ENCODE peak calls at places on chromosomes 13 and 19, in ten cellular contexts. N is fibroblast of lung, K is AG04450, Y is AG04449, R is left ventricle myocardium inferior, G is PC-9, X is heart right ventricle, U is cardiac fibroblast, T is tibial artery, I is heart left ventricle. F is an unnamed sample.

GRCh38 chr19:33159893-33160292 is 28.0 kb downstream of the WDR88 start:
- DNase-seq in N (no peak), K (no peak), Y (no peak), R (no peak), G (no peak), X (no peak), U (no peak), T (no peak), I (no peak), F (no peak)

GRCh38 chr13:93004919-93005318 is 221.7 kb upstream of the GPC6 start:
- DNase-seq in N (no peak), K (no peak), Y (no peak), R (no peak), G (no peak), X (no peak), U (peak), T (no peak), I (no peak), F (peak)

GRCh38 chr19:47389150-47389556 is 30.2 kb downstream of the MEIS3 start:
- DNase-seq in N (no peak), K (no peak), Y (no peak), R (no peak), G (peak), X (no peak), U (no peak), T (no peak), I (no peak), F (no peak)

GRCh38 chr13:56720841-56721240 is 419.9 kb upstream of the PRR20A start:
- DNase-seq in N (no peak), K (no peak), Y (no peak), R (no peak), G (no peak), X (no peak), U (no peak), T (no peak), I (no peak), F (no peak)

GRCh38 chr19:9937001-9937411 is 691 bp upstream of the OLFM2 start:
- DNase-seq in N (no peak), K (no peak), Y (no peak), R (no peak), G (no peak), X (no peak), U (no peak), T (no peak), I (no peak), F (no peak)

GRCh38 chr19:14368011-14368513 is 13.2 kb upstream of the ADGRE5 start:
- DNase-seq in N (no peak), K (no peak), Y (no peak), R (no peak), G (no peak), X (no peak), U (no peak), T (no peak), I (no peak), F (peak)

GRCh38 chr19:48793271-48793670 is 17.6 kb downstream of the BCAT2 start:
- DNase-seq in N (no peak), K (no peak), Y (no peak), R (no peak), G (no peak), X (no peak), U (no peak), T (no peak), I (no peak), F (no peak)

GRCh38 chr19:13604902-13605586 is 98.8 kb upstream of the CACNA1A start:
- DNase-seq in N (no peak), K (no peak), Y (no peak), R (no peak), G (no peak), X (no peak), U (no peak), T (no peak), I (no peak), F (no peak)

GRCh38 chr13:43141685-43142084 is 118.3 kb downstream of the DNAJC15 start:
- DNase-seq in N (no peak), K (no peak), Y (no peak), R (no peak), G (no peak), X (no peak), U (no peak), T (no peak), I (no peak), F (no peak)

GRCh38 chr19:15860522-15860921 is 37.4 kb downstream of the CYP4F2 start:
- DNase-seq in N (no peak), K (no peak), Y (no peak), R (no peak), G (no peak), X (no peak), U (no peak), T (no peak), I (no peak), F (no peak)

GRCh38 chr19:14480695-14481069 is 5.5 kb upstream of the PTGER1 start:
- DNase-seq in N (peak), K (peak), Y (no peak), R (no peak), G (no peak), X (no peak), U (no peak), T (no peak), I (no peak), F (no peak)

GRCh38 chr13:87810391-87810801 is 139.2 kb downstream of the SLITRK5 start:
- DNase-seq in N (no peak), K (no peak), Y (no peak), R (no peak), G (peak), X (no peak), U (no peak), T (no peak), I (no peak), F (no peak)

GRCh38 chr13:110173247-110173818 is 133.6 kb downstream of the COL4A1 start:
- DNase-seq in N (no peak), K (no peak), Y (no peak), R (no peak), G (peak), X (no peak), U (peak), T (no peak), I (no peak), F (no peak)

GRCh38 chr19:38155453-38155852 is 68.6 kb downstream of the DPF1 start:
- DNase-seq in N (peak), K (no peak), Y (no peak), R (no peak), G (no peak), X (no peak), U (peak), T (no peak), I (no peak), F (peak)

GRCh38 chr13:93375491-93375890 is 148.9 kb downstream of the GPC6 start:
- DNase-seq in N (no peak), K (no peak), Y (no peak), R (no peak), G (no peak), X (no peak), U (no peak), T (no peak), I (no peak), F (no peak)

GRCh38 chr13:37326319-37326718 is 220.9 kb upstream of the CSNK1A1L start:
- DNase-seq in N (peak), K (no peak), Y (no peak), R (no peak), G (no peak), X (no peak), U (peak), T (no peak), I (no peak), F (peak)

GRCh38 chr19:17092696-17093095 is 17.1 kb downstream of the MYO9B start:
- DNase-seq in N (no peak), K (no peak), Y (no peak), R (no peak), G (peak), X (no peak), U (no peak), T (no peak), I (no peak), F (no peak)

GRCh38 chr13:25394661-25395060 is 22.9 kb downstream of the ATP8A2 start:
- DNase-seq in N (no peak), K (no peak), Y (no peak), R (no peak), G (no peak), X (no peak), U (no peak), T (no peak), I (no peak), F (no peak)

GRCh38 chr13:34523401-34523800 is 418.7 kb upstream of the NBEA start:
- DNase-seq in N (no peak), K (no peak), Y (no peak), R (no peak), G (peak), X (no peak), U (no peak), T (no peak), I (no peak), F (peak)

GRCh38 chr19:29128203-29128602 is 84.7 kb downstream of the UQCRFS1 start:
- DNase-seq in N (no peak), K (no peak), Y (no peak), R (no peak), G (no peak), X (no peak), U (no peak), T (no peak), I (no peak), F (no peak)

GRCh38 chr13:76856141-76856571 is 30.0 kb downstream of the KCTD12 start:
- DNase-seq in N (peak), K (no peak), Y (no peak), R (no peak), G (no peak), X (no peak), U (peak), T (no peak), I (no peak), F (peak)

GRCh38 chr19:5828661-5829566 is 10.6 kb downstream of the FUT6 start:
- DNase-seq in N (peak), K (no peak), Y (no peak), R (peak), G (no peak), X (peak), U (no peak), T (no peak), I (peak), F (peak)

GRCh38 chr19:49425178-49425577 is at the start of gene GFY:
- DNase-seq in N (no peak), K (no peak), Y (no peak), R (no peak), G (no peak), X (no peak), U (no peak), T (no peak), I (no peak), F (no peak)

GRCh38 chr19:31448221-31448657 is 99.0 kb upstream of the TSHZ3 start:
- DNase-seq in N (peak), K (peak), Y (peak), R (peak), G (no peak), X (peak), U (peak), T (peak), I (peak), F (peak)

GRCh38 chr19:18961767-18962423 is 20.9 kb upstream of the HOMER3 start:
- DNase-seq in N (no peak), K (no peak), Y (no peak), R (no peak), G (no peak), X (no peak), U (no peak), T (no peak), I (no peak), F (no peak)

GRCh38 chr19:10009269-10009665 is 1.0 kb downstream of the COL5A3 start:
- DNase-seq in N (peak), K (peak), Y (no peak), R (peak), G (no peak), X (peak), U (peak), T (peak), I (peak), F (peak)

GRCh38 chr19:38044267-38045111 is 137.5 kb downstream of the SIPA1L3 start:
- DNase-seq in N (no peak), K (no peak), Y (no peak), R (no peak), G (no peak), X (no peak), U (peak), T (no peak), I (no peak), F (no peak)

GRCh38 chr19:39405930-39406655 is 554 bp upstream of the ZFP36 start:
- DNase-seq in N (no peak), K (no peak), Y (no peak), R (no peak), G (peak), X (no peak), U (no peak), T (peak), I (no peak), F (no peak)

GRCh38 chr19:33404506-33404905 is 31.0 kb downstream of the CEBPG start:
- DNase-seq in N (no peak), K (no peak), Y (no peak), R (peak), G (no peak), X (no peak), U (no peak), T (peak), I (no peak), F (no peak)

GRCh38 chr13:24454100-24454499 is 58.5 kb downstream of the PARP4 start:
- DNase-seq in N (no peak), K (no peak), Y (no peak), R (no peak), G (no peak), X (no peak), U (no peak), T (no peak), I (no peak), F (no peak)

GRCh38 chr13:62014299-62014698 is 598.6 kb upstream of the PCDH20 start:
- DNase-seq in N (peak), K (no peak), Y (no peak), R (no peak), G (no peak), X (no peak), U (peak), T (no peak), I (no peak), F (no peak)

GRCh38 chr13:35765387-35765786 is 288.9 kb upstream of the MAB21L1 start:
- DNase-seq in N (no peak), K (no peak), Y (no peak), R (no peak), G (no peak), X (no peak), U (no peak), T (no peak), I (no peak), F (no peak)

GRCh38 chr13:104011505-104012270 is 945.5 kb upstream of the SLC10A2 start:
- DNase-seq in N (no peak), K (no peak), Y (no peak), R (no peak), G (no peak), X (no peak), U (no peak), T (no peak), I (peak), F (peak)

GRCh38 chr13:100810991-100811390 is 136.4 kb upstream of the TMTC4 start:
- DNase-seq in N (no peak), K (no peak), Y (no peak), R (no peak), G (no peak), X (no peak), U (no peak), T (no peak), I (no peak), F (no peak)

GRCh38 chr13:19618925-19619324 is 14.5 kb upstream of the MPHOSPH8 start:
- DNase-seq in N (peak), K (no peak), Y (no peak), R (no peak), G (no peak), X (no peak), U (peak), T (no peak), I (no peak), F (peak)

GRCh38 chr13:110017379-110017778 is 231.0 kb upstream of the IRS2 start:
- DNase-seq in N (peak), K (peak), Y (peak), R (no peak), G (peak), X (no peak), U (peak), T (no peak), I (no peak), F (peak)

GRCh38 chr19:4049432-4049831 is 17.3 kb downstream of the ZBTB7A start:
- DNase-seq in N (no peak), K (no peak), Y (no peak), R (peak), G (no peak), X (peak), U (no peak), T (no peak), I (peak), F (no peak)

GRCh38 chr19:7230826-7231225 is 63.4 kb downstream of the INSR start:
- DNase-seq in N (no peak), K (no peak), Y (no peak), R (peak), G (no peak), X (peak), U (no peak), T (peak), I (peak), F (no peak)
- H3K4me3 ChIP-seq in N (no peak), K (no peak), Y (no peak), R (no peak), G (no peak), X (no peak), U (no peak), T (no peak), I (no peak), F (no peak)

GRCh38 chr19:2739602-2740313 is at the start of gene SLC39A3:
- DNase-seq in N (peak), K (peak), Y (peak), R (peak), G (peak), X (peak), U (peak), T (peak), I (peak), F (peak)
- TF ChIP-seq CTCF in N (peak), K (peak), Y (no peak), R (peak), G (no peak), X (peak), U (peak), T (peak), I (peak), F (peak)

DNA sequence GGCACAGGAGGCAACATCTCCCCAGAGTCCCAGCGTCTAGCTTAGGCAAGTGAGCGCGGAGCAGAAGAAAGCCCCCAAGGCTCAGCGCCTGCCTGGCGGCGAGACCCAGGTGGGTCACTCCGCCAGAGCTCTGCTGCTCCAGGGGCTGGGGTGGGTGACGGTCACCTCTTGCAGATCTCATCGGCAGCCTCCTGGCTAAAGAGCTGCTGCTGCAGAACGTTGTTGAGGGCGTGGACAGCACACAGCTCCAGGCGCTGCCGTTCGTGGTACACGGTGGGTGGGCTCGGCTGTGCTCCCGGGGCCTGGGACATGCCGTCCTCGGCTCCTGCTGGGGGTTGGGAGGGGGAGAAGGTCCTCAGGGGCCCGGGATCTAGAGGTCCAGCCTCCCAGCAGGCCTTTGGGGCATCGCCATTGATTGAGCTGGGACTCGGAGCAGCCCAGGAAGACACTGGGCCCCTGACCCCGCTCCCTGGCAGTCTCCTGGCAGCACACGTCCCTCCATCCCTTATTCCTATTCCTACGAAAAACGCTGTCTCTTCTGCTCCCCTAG is 795 bp downstream of the JOSD2 start:
- DNase-seq in N (no peak), K (no peak), Y (no peak), R (no peak), G (no peak), X (no peak), U (no peak), T (no peak), I (no peak), F (peak)
- H3K4me3 ChIP-seq in N (peak), K (peak), Y (peak), R (peak), G (peak), X (peak), U (peak), T (peak), I (peak), F (peak)

DNA sequence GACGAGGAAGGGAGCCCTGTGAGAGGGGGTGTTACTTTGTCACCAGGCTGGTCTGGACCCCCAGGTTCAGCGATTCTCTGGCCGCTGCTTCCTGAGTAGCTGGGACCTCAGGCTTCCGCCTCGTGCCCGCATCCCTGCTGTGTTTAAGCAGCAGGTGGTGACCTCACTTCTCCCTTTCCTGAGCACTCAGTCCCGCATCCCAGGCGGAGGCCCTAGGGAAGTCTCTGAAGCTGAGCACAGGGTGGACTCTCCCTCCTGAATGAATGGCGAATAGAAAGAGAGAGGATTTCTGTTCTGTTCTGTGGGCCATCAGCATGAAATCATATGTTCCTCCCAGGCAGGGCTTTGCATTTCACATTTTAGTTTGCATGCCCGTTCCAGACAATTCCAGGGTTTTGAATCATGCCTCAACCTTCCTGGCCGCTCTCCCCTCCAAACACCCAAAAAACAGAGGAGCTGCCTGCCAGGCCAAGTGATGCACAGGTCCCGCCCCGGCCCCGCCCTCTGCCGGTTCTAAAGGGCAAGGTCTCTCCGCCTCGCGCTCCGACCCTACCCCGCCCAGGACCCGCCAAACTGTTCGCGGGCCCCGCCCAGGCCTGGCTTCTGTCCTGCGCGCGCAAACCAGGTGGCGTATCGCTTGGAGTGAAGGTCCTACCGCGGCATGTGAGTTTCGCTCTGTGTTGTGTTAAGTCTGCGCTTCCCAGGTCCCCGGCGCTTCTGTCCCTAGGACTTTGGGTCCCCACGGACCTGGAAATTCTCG is 35.1 kb upstream of the ZNF808 start:
- DNase-seq in N (no peak), K (no peak), Y (no peak), R (no peak), G (no peak), X (no peak), U (no peak), T (no peak), I (no peak), F (no peak)
- TF ChIP-seq CTCF in N (no peak), K (no peak), Y (no peak), R (no peak), G (no peak), X (no peak), U (no peak), T (no peak), I (no peak), F (no peak)

DNA sequence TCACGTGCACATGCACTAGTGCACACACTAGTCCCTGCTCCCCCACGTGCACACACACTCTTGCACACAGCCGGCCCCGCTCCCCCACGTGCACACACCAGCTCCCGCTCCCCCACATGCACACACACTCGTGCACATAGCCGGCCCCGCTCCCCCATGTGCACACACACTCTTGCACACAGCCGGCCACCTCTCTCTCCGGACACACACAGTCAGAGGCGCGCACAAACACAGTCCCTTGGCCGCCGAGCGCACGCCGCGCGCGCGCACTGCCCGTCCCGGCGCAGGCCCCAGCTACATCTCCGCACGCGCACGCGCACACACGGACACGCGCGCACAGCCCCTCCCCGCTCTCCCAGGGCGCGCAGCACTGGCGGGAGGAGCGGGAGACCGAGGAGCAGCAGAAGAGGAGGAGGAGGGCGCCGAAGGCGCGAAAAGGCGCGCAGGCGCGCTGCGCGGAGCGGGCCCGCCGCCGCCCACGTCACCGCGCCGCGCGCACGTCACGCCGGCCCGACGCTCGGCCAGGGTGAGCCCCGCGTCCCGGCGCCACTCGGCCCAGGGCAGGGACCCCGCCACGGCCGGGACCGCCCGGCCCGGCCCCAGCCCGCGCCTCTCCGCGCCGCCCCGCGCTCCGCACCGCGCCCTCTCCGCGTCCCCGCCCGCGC is at the start of gene TFDP1:
- DNase-seq in N (peak), K (peak), Y (no peak), R (peak), G (peak), X (peak), U (peak), T (peak), I (peak), F (peak)
- H3K4me3 ChIP-seq in N (peak), K (peak), Y (peak), R (peak), G (peak), X (peak), U (peak), T (peak), I (peak), F (peak)

DNA sequence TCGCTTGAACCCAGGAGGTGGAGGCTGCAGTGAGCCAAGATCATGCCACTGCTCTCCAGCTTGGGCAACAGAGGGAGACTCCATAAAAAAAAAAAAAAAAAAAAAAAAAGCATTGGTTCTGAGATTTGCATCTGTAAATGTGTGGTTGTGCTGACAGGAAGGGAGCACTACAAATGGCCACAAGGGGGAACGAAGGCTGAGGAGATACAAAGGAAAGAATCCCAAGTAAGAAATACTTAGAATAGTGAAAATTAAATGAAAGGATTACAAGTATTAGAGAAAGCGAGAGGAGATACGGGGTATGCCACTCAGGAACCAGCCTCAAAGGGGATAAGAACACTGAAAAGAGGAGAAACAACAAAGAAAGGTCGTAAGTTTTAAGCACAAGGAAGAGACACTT is 284.9 kb downstream of the KLF12 start:
- DNase-seq in N (peak), K (no peak), Y (no peak), R (no peak), G (no peak), X (no peak), U (peak), T (no peak), I (no peak), F (peak)
- TF ChIP-seq CTCF in N (peak), K (peak), Y (peak), R (peak), G (peak), X (peak), U (peak), T (peak), I (peak), F (peak)